ENCODE peak calls at places on chromosomes 12 and 14, in six cellular contexts. One of them, this sample, is unnamed.

GRCh38 chr12:53054112-53054878 is 4.4 kb downstream of the TNS2 start:
- DNase-seq in tibial nerve: peak; percentile 95
- DNase-seq in Peyer's patch: peak; percentile 98
- DNase-seq in fibroblast of lung: peak; percentile 85
- DNase-seq in PC-9: peak; percentile 94
- DNase-seq in left ventricle myocardium inferior: peak; percentile 94
- DNase-seq in this sample: peak; percentile 98

GRCh38 chr12:62882696-62883095 is 52.3 kb downstream of the PPM1H start:
- DNase-seq in tibial nerve: no peak
- DNase-seq in Peyer's patch: no peak
- DNase-seq in fibroblast of lung: no peak
- DNase-seq in PC-9: no peak
- DNase-seq in left ventricle myocardium inferior: no peak
- DNase-seq in this sample: no peak

GRCh38 chr12:52156757-52157565 is 34.9 kb downstream of the KRT80 start:
- DNase-seq in tibial nerve: peak; percentile 84
- DNase-seq in Peyer's patch: peak; percentile 87
- DNase-seq in fibroblast of lung: no peak
- DNase-seq in PC-9: peak; percentile 82
- DNase-seq in left ventricle myocardium inferior: peak; percentile 69
- DNase-seq in this sample: peak; percentile 90

GRCh38 chr14:23729720-23730387 is 93.7 kb downstream of the DHRS2 start:
- DNase-seq in tibial nerve: no peak
- DNase-seq in Peyer's patch: no peak
- DNase-seq in fibroblast of lung: no peak
- DNase-seq in PC-9: no peak
- DNase-seq in left ventricle myocardium inferior: no peak
- DNase-seq in this sample: no peak

GRCh38 chr12:2586159-2587035 is 208.4 kb upstream of the FKBP4 start:
- DNase-seq in tibial nerve: no peak
- DNase-seq in Peyer's patch: no peak
- DNase-seq in fibroblast of lung: peak; percentile 6
- DNase-seq in PC-9: no peak
- DNase-seq in left ventricle myocardium inferior: no peak
- DNase-seq in this sample: no peak

GRCh38 chr12:93245543-93245942 is 132.2 kb upstream of the NUDT4 start:
- DNase-seq in tibial nerve: no peak
- DNase-seq in Peyer's patch: no peak
- DNase-seq in fibroblast of lung: no peak
- DNase-seq in PC-9: no peak
- DNase-seq in left ventricle myocardium inferior: no peak
- DNase-seq in this sample: no peak

GRCh38 chr12:66239295-66239694 is 50.3 kb downstream of the IRAK3 start:
- DNase-seq in tibial nerve: no peak
- DNase-seq in Peyer's patch: no peak
- DNase-seq in fibroblast of lung: no peak
- DNase-seq in PC-9: no peak
- DNase-seq in left ventricle myocardium inferior: no peak
- DNase-seq in this sample: no peak

GRCh38 chr12:130198663-130199060 is 36.4 kb downstream of the FZD10 start:
- DNase-seq in tibial nerve: no peak
- DNase-seq in Peyer's patch: no peak
- DNase-seq in fibroblast of lung: no peak
- DNase-seq in PC-9: no peak
- DNase-seq in left ventricle myocardium inferior: no peak
- DNase-seq in this sample: no peak

GRCh38 chr12:120639771-120640721 is at the start of gene CABP1:
- DNase-seq in tibial nerve: no peak
- DNase-seq in Peyer's patch: peak; percentile 66
- DNase-seq in fibroblast of lung: no peak
- DNase-seq in PC-9: peak; percentile 30
- DNase-seq in left ventricle myocardium inferior: no peak
- DNase-seq in this sample: peak; percentile 75

GRCh38 chr12:88726806-88727722 is 146.8 kb upstream of the KITLG start:
- DNase-seq in tibial nerve: no peak
- DNase-seq in Peyer's patch: no peak
- DNase-seq in fibroblast of lung: peak; percentile 39
- DNase-seq in PC-9: no peak
- DNase-seq in left ventricle myocardium inferior: no peak
- DNase-seq in this sample: no peak

GRCh38 chr12:122203301-122203967 is at the start of gene B3GNT4:
- DNase-seq in tibial nerve: no peak
- DNase-seq in Peyer's patch: peak; percentile 82
- DNase-seq in fibroblast of lung: peak; percentile 47
- DNase-seq in PC-9: peak; percentile 76
- DNase-seq in left ventricle myocardium inferior: peak; percentile 51
- DNase-seq in this sample: peak; percentile 87

GRCh38 chr12:13347241-13348043 is 150.9 kb downstream of the EMP1 start:
- DNase-seq in tibial nerve: peak; percentile 8
- DNase-seq in Peyer's patch: no peak
- DNase-seq in fibroblast of lung: peak; percentile 79
- DNase-seq in PC-9: no peak
- DNase-seq in left ventricle myocardium inferior: no peak
- DNase-seq in this sample: no peak

GRCh38 chr12:13062669-13063068 is 18.5 kb downstream of the FAM234B start:
- DNase-seq in tibial nerve: no peak
- DNase-seq in Peyer's patch: no peak
- DNase-seq in fibroblast of lung: no peak
- DNase-seq in PC-9: no peak
- DNase-seq in left ventricle myocardium inferior: no peak
- DNase-seq in this sample: no peak

GRCh38 chr12:15851919-15852318 is 30.3 kb upstream of the STRAP start:
- DNase-seq in tibial nerve: no peak
- DNase-seq in Peyer's patch: no peak
- DNase-seq in fibroblast of lung: no peak
- DNase-seq in PC-9: no peak
- DNase-seq in left ventricle myocardium inferior: no peak
- DNase-seq in this sample: no peak

GRCh38 chr14:85350667-85351066 is 179.3 kb upstream of the FLRT2 start:
- DNase-seq in tibial nerve: no peak
- DNase-seq in Peyer's patch: no peak
- DNase-seq in fibroblast of lung: no peak
- DNase-seq in PC-9: no peak
- DNase-seq in left ventricle myocardium inferior: no peak
- DNase-seq in this sample: no peak

GRCh38 chr12:124028560-124028935 is 55.5 kb downstream of the ZNF664 start:
- DNase-seq in tibial nerve: no peak
- DNase-seq in Peyer's patch: no peak
- DNase-seq in fibroblast of lung: no peak
- DNase-seq in PC-9: no peak
- DNase-seq in left ventricle myocardium inferior: no peak
- DNase-seq in this sample: no peak

GRCh38 chr12:6533653-6534157 is 612 bp upstream of the GAPDH start:
- DNase-seq in tibial nerve: no peak
- DNase-seq in Peyer's patch: no peak
- DNase-seq in fibroblast of lung: peak; percentile 82
- DNase-seq in PC-9: peak; percentile 93
- DNase-seq in left ventricle myocardium inferior: peak; percentile 81
- DNase-seq in this sample: peak; percentile 92

GRCh38 chr12:111942557-111942956 is 70.4 kb downstream of the TMEM116 start:
- DNase-seq in tibial nerve: no peak
- DNase-seq in Peyer's patch: no peak
- DNase-seq in fibroblast of lung: peak; percentile 78
- DNase-seq in PC-9: no peak
- DNase-seq in left ventricle myocardium inferior: no peak
- DNase-seq in this sample: no peak

GRCh38 chr14:101182476-101182875 is 279.0 kb upstream of the RTL1 start:
- DNase-seq in tibial nerve: no peak
- DNase-seq in Peyer's patch: peak; percentile 28
- DNase-seq in fibroblast of lung: no peak
- DNase-seq in PC-9: no peak
- DNase-seq in left ventricle myocardium inferior: no peak
- DNase-seq in this sample: peak; percentile 46

DNA sequence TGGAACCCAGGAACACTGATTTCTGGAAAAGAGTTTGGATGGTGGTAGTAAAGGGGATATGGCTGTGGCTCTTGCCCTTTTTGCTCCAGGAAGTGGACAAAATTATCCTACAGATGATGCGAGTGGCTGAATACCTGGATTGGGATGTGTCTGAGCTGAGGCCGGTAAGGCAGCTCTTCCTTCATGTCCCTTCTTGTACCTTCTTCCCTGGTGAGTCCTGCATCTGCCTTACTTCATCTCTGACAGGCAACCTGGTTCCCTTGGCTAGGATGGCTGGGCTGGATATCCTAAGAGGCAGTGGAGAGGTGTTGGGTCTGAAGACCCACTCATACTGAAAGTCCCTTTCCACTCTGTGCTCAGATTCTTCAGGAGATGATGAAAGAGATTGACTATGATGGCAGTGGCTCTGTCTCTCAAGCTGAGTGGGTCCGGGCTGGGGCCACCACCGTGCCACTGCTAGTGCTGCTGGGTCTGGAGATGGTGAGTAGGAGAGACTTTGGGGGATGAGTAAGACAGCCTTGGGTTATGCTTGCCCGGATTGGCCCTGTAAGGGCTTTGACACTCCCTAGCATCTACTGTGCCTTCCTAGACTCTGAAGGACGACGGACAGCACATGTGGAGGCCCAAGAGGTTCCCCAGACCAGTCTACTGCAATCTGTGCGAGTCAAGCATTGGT is 8.0 kb downstream of the DGKA start:
- DNase-seq in tibial nerve: no peak
- DNase-seq in Peyer's patch: no peak
- DNase-seq in fibroblast of lung: no peak
- DNase-seq in PC-9: no peak
- DNase-seq in left ventricle myocardium inferior: no peak
- DNase-seq in this sample: no peak
- H3K36me3 ChIP-seq in tibial nerve: peaks cover 49% of the 10 kb centered on the region
- H3K36me3 ChIP-seq in Peyer's patch: no peaks in the 10 kb centered on the region
- H3K36me3 ChIP-seq in fibroblast of lung: peaks cover 8% of the 10 kb centered on the region
- H3K36me3 ChIP-seq in PC-9: no peaks in the 10 kb centered on the region
- H3K36me3 ChIP-seq in left ventricle myocardium inferior: peaks cover 8% of the 10 kb centered on the region
- H3K36me3 ChIP-seq in this sample: no peaks in the 10 kb centered on the region

GRCh38 chr12:68617160-68617926 is 6.6 kb downstream of the RAP1B start:
- DNase-seq in tibial nerve: no peak
- DNase-seq in Peyer's patch: no peak
- DNase-seq in fibroblast of lung: peak; percentile 78
- DNase-seq in PC-9: no peak
- DNase-seq in left ventricle myocardium inferior: no peak
- DNase-seq in this sample: no peak
- H3K4me1 ChIP-seq in tibial nerve: peaks cover 99% of the 10 kb centered on the region
- H3K4me1 ChIP-seq in Peyer's patch: peaks cover 94% of the 10 kb centered on the region
- H3K4me1 ChIP-seq in fibroblast of lung: peaks cover 23% of the 10 kb centered on the region
- H3K4me1 ChIP-seq in PC-9: peaks cover 12% of the 10 kb centered on the region
- H3K4me1 ChIP-seq in left ventricle myocardium inferior: peaks cover 100% of the 10 kb centered on the region
- H3K4me1 ChIP-seq in this sample: peaks cover 19% of the 10 kb centered on the region

GRCh38 chr12:116799955-116800354 is 61.8 kb downstream of the RNFT2 start:
- DNase-seq in tibial nerve: no peak
- DNase-seq in Peyer's patch: no peak
- DNase-seq in fibroblast of lung: no peak
- DNase-seq in PC-9: no peak
- DNase-seq in left ventricle myocardium inferior: no peak
- DNase-seq in this sample: no peak
- H3K36me3 ChIP-seq in tibial nerve: peaks cover 5% of the 10 kb centered on the region
- H3K36me3 ChIP-seq in Peyer's patch: no peaks in the 10 kb centered on the region
- H3K36me3 ChIP-seq in fibroblast of lung: no peaks in the 10 kb centered on the region
- H3K36me3 ChIP-seq in PC-9: no peaks in the 10 kb centered on the region
- H3K36me3 ChIP-seq in left ventricle myocardium inferior: peaks cover 4% of the 10 kb centered on the region
- H3K36me3 ChIP-seq in this sample: no peaks in the 10 kb centered on the region

GRCh38 chr12:119182701-119183493 is 4.2 kb downstream of the HSPB8 start:
- DNase-seq in tibial nerve: no peak
- DNase-seq in Peyer's patch: no peak
- DNase-seq in fibroblast of lung: peak; percentile 72
- DNase-seq in PC-9: no peak
- DNase-seq in left ventricle myocardium inferior: no peak
- DNase-seq in this sample: no peak
- H3K4me1 ChIP-seq in tibial nerve: peaks cover 10% of the 10 kb centered on the region
- H3K4me1 ChIP-seq in Peyer's patch: no peaks in the 10 kb centered on the region
- H3K4me1 ChIP-seq in fibroblast of lung: peaks cover 10% of the 10 kb centered on the region
- H3K4me1 ChIP-seq in PC-9: peaks cover 29% of the 10 kb centered on the region
- H3K4me1 ChIP-seq in left ventricle myocardium inferior: peaks cover 93% of the 10 kb centered on the region
- H3K4me1 ChIP-seq in this sample: peaks cover 14% of the 10 kb centered on the region

GRCh38 chr14:67586302-67586701 is 13.8 kb downstream of the PIGH start:
- DNase-seq in tibial nerve: no peak
- DNase-seq in Peyer's patch: no peak
- DNase-seq in fibroblast of lung: no peak
- DNase-seq in PC-9: no peak
- DNase-seq in left ventricle myocardium inferior: no peak
- DNase-seq in this sample: no peak

GRCh38 chr14:67584931-67585330 is 15.1 kb downstream of the PIGH start:
- DNase-seq in tibial nerve: no peak
- DNase-seq in Peyer's patch: no peak
- DNase-seq in fibroblast of lung: peak; percentile 51
- DNase-seq in PC-9: no peak
- DNase-seq in left ventricle myocardium inferior: no peak
- DNase-seq in this sample: no peak

GRCh38 chr14:67583711-67584644 is 16.1 kb downstream of the PIGH start:
- DNase-seq in tibial nerve: peak; percentile 51
- DNase-seq in Peyer's patch: no peak
- DNase-seq in fibroblast of lung: peak; percentile 15
- DNase-seq in PC-9: peak; percentile 60
- DNase-seq in left ventricle myocardium inferior: no peak
- DNase-seq in this sample: no peak

GRCh38 chr14:67589212-67589770 is 10.8 kb downstream of the PIGH start:
- DNase-seq in tibial nerve: no peak
- DNase-seq in Peyer's patch: no peak
- DNase-seq in fibroblast of lung: no peak
- DNase-seq in PC-9: no peak
- DNase-seq in left ventricle myocardium inferior: no peak
- DNase-seq in this sample: no peak
- H3K36me3 ChIP-seq in tibial nerve: peaks cover 91% of the 10 kb centered on the region
- H3K36me3 ChIP-seq in Peyer's patch: no peaks in the 10 kb centered on the region
- H3K36me3 ChIP-seq in fibroblast of lung: no peaks in the 10 kb centered on the region
- H3K36me3 ChIP-seq in PC-9: no peaks in the 10 kb centered on the region
- H3K36me3 ChIP-seq in left ventricle myocardium inferior: peaks cover 69% of the 10 kb centered on the region
- H3K36me3 ChIP-seq in this sample: peaks cover 7% of the 10 kb centered on the region

GRCh38 chr14:99518441-99519346 is 37.5 kb downstream of the CCNK start:
- DNase-seq in tibial nerve: peak; percentile 70
- DNase-seq in Peyer's patch: peak; percentile 89
- DNase-seq in fibroblast of lung: peak; percentile 25
- DNase-seq in PC-9: peak; percentile 51
- DNase-seq in left ventricle myocardium inferior: peak; percentile 72
- DNase-seq in this sample: peak; percentile 91
- H3K4me1 ChIP-seq in tibial nerve: peaks cover 31% of the 10 kb centered on the region
- H3K4me1 ChIP-seq in Peyer's patch: peaks cover 21% of the 10 kb centered on the region
- H3K4me1 ChIP-seq in fibroblast of lung: peaks cover 12% of the 10 kb centered on the region
- H3K4me1 ChIP-seq in PC-9: no peaks in the 10 kb centered on the region
- H3K4me1 ChIP-seq in left ventricle myocardium inferior: peaks cover 34% of the 10 kb centered on the region
- H3K4me1 ChIP-seq in this sample: no peaks in the 10 kb centered on the region

DNA sequence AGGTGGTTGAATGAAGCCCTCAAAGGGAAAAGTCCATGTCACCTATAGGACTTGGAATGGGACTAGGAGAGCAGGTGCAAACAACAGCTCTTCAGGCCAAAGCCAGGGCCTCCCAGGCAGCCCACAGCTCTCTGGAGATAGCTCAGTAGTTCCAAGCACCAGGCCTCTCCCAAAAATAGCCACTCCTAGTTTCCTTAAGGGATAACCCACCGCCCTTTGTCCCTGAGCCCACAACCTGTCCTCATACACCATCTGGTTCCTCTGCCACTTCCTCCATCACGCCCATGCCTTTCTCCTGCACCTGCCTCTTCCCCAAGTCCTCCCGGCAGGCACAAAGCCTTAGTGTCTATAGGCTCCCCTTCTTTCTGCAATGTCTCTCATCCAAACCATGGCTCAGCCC is 2.1 kb downstream of the RAB15 start:
- DNase-seq in tibial nerve: no peak
- DNase-seq in Peyer's patch: no peak
- DNase-seq in fibroblast of lung: no peak
- DNase-seq in PC-9: no peak
- DNase-seq in left ventricle myocardium inferior: no peak
- DNase-seq in this sample: no peak
- H3K36me3 ChIP-seq in tibial nerve: peaks cover 7% of the 10 kb centered on the region
- H3K36me3 ChIP-seq in Peyer's patch: no peaks in the 10 kb centered on the region
- H3K36me3 ChIP-seq in fibroblast of lung: no peaks in the 10 kb centered on the region
- H3K36me3 ChIP-seq in PC-9: peaks cover 3% of the 10 kb centered on the region
- H3K36me3 ChIP-seq in left ventricle myocardium inferior: no peaks in the 10 kb centered on the region
- H3K36me3 ChIP-seq in this sample: no peaks in the 10 kb centered on the region

This sample was measured in kidney.